ENCODE peak calls at places on chromosomes 11 and 22, in seven cellular contexts. U is Peyer's patch; Y is GM06990; K is heart left ventricle; H is BE2C; X is CD8-positive, alpha-beta memory T cell; M is cardiac muscle cell. A is an unnamed sample. For H3K36me3, the result is how much of the 10 kb centered on the place peaks cover.

GRCh38 chr11:110797453-110797852 is 85.2 kb upstream of the ARHGAP20 start:
- DNase-seq in U (no peak), K (no peak), X (no peak), M (no peak), H (no peak), Y (peak), A (no peak)

GRCh38 chr11:75768112-75768908 is at the start of gene DGAT2:
- DNase-seq in Y (peak), M (peak), X (peak), H (peak), K (peak), U (peak), A (peak)

GRCh38 chr11:60821827-60822599 is 19.9 kb upstream of the CCDC86 start:
- DNase-seq in M (no peak), U (no peak), H (no peak), X (no peak), K (no peak), Y (peak), A (no peak)

GRCh38 chr11:19766810-19767209 is 54.2 kb downstream of the NAV2 start:
- DNase-seq in U (no peak), K (peak), H (no peak), X (no peak), M (no peak), Y (no peak), A (no peak)

GRCh38 chr11:65489061-65489705 is 9.7 kb upstream of the MALAT1 start:
- DNase-seq in M (peak), X (no peak), U (no peak), Y (no peak), K (peak), H (no peak), A (no peak)

GRCh38 chr22:48496987-48497650 is 1330.6 kb downstream of the BRD1 start:
- DNase-seq in Y (no peak), K (no peak), H (no peak), M (no peak), X (no peak), U (no peak), A (no peak)

GRCh38 chr11:37858398-37858797 is 1260.4 kb upstream of the RAG2 start:
- DNase-seq in M (no peak), X (no peak), K (no peak), Y (no peak), U (no peak), H (no peak), A (no peak)

GRCh38 chr22:27318516-27318915 is 483.0 kb downstream of the MN1 start:
- DNase-seq in M (peak), K (no peak), H (no peak), U (no peak), X (no peak), Y (no peak), A (peak)

GRCh38 chr11:21567628-21568290 is 625.1 kb upstream of the ANO5 start:
- DNase-seq in M (no peak), Y (no peak), H (no peak), K (no peak), X (no peak), U (no peak), A (no peak)

GRCh38 chr22:20421507-20421874 is 16.1 kb downstream of the SCARF2 start:
- DNase-seq in U (no peak), X (no peak), H (no peak), K (no peak), M (no peak), Y (no peak), A (no peak)

GRCh38 chr22:29041408-29041807 is 20.2 kb downstream of the C22orf31 start:
- DNase-seq in Y (no peak), X (no peak), K (no peak), M (no peak), H (no peak), U (no peak), A (no peak)

GRCh38 chr11:117443269-117444186 is 115.9 kb downstream of the CEP164 start:
- DNase-seq in K (peak), H (peak), M (peak), U (peak), X (no peak), Y (no peak), A (peak)

GRCh38 chr11:117716652-117717440 is 80.2 kb downstream of the DSCAML1 start:
- DNase-seq in Y (no peak), U (no peak), K (no peak), M (no peak), X (no peak), H (no peak), A (no peak)

GRCh38 chr22:26648011-26648497 is 9.3 kb upstream of the MIAT start:
- DNase-seq in M (no peak), X (peak), U (no peak), Y (no peak), H (peak), K (no peak), A (peak)

GRCh38 chr11:112784323-112785073 is 176.7 kb upstream of the NCAM1 start:
- DNase-seq in X (no peak), U (no peak), Y (no peak), M (peak), H (peak), K (peak), A (no peak)

GRCh38 chr22:23834830-23835772 is 3.7 kb downstream of the DERL3 start:
- DNase-seq in Y (no peak), M (no peak), U (peak), K (peak), X (no peak), H (no peak), A (no peak)

GRCh38 chr11:11389238-11389637 is 36.2 kb upstream of the CSNK2A3 start:
- DNase-seq in M (no peak), H (no peak), K (no peak), U (peak), Y (no peak), X (no peak), A (no peak)

GRCh38 chr11:85939099-85940015 is 84.2 kb downstream of the CCDC83 start:
- DNase-seq in U (no peak), K (no peak), Y (no peak), M (no peak), X (no peak), H (no peak), A (no peak)

GRCh38 chr11:18371279-18371678 is 23.1 kb upstream of the LDHA start:
- DNase-seq in X (no peak), M (peak), H (no peak), K (no peak), Y (no peak), U (no peak), A (no peak)

GRCh38 chr22:24758164-24758799 is 16.2 kb downstream of the PIWIL3 start:
- DNase-seq in Y (no peak), K (peak), M (peak), U (no peak), X (peak), H (peak), A (peak)

GRCh38 chr22:42792909-42793847 is 63.9 kb downstream of the ARFGAP3 start:
- DNase-seq in M (no peak), K (peak), X (no peak), H (no peak), Y (no peak), U (no peak), A (no peak)

GRCh38 chr11:43992834-43993637 is 50.6 kb downstream of the C11orf96 start:
- DNase-seq in X (no peak), U (no peak), M (no peak), K (peak), H (no peak), Y (no peak), A (no peak)

GRCh38 chr11:44728085-44728410 is 1.3 kb downstream of the TSPAN18 start:
- DNase-seq in H (no peak), X (no peak), K (no peak), U (no peak), Y (no peak), M (no peak), A (no peak)

GRCh38 chr11:126604461-126604860 is 249.0 kb downstream of the ST3GAL4 start:
- DNase-seq in X (no peak), U (no peak), H (no peak), M (no peak), Y (no peak), K (no peak), A (no peak)

GRCh38 chr22:49825944-49826602 is 1.6 kb downstream of the BRD1 start:
- DNase-seq in H (no peak), X (peak), U (peak), K (no peak), Y (peak), M (no peak), A (no peak)

GRCh38 chr11:46330887-46331652 is 16.2 kb upstream of the DGKZ start:
- DNase-seq in K (no peak), U (no peak), X (no peak), M (no peak), Y (no peak), H (no peak), A (no peak)

GRCh38 chr11:13462928-13463778 is at the start of gene BTBD10:
- DNase-seq in U (peak), X (peak), K (peak), H (peak), M (peak), Y (peak), A (peak)

GRCh38 chr11:13463779-13464290 is 813 bp upstream of the BTBD10 start:
- DNase-seq in H (no peak), X (no peak), U (no peak), Y (no peak), M (no peak), K (no peak), A (peak)

GRCh38 chr11:13465909-13466371 is 2.9 kb upstream of the BTBD10 start:
- DNase-seq in K (no peak), M (peak), U (no peak), X (no peak), H (peak), Y (no peak), A (peak)

GRCh38 chr11:13462311-13462927 is 603 bp downstream of the BTBD10 start:
- DNase-seq in Y (no peak), H (peak), X (peak), K (peak), U (no peak), M (peak), A (peak)

GRCh38 chr11:13461291-13461690 is 1.7 kb downstream of the BTBD10 start:
- DNase-seq in K (no peak), Y (no peak), H (no peak), M (no peak), X (no peak), U (no peak), A (no peak)
- H3K4me3 ChIP-seq in K (no peak), Y (peak), H (no peak), M (no peak), X (no peak), U (no peak), A (no peak)

GRCh38 chr11:122663764-122664163 is 8.2 kb downstream of the UBASH3B start:
- DNase-seq in Y (no peak), M (no peak), X (no peak), H (no peak), U (no peak), K (no peak), A (no peak)
- H3K36me3 ChIP-seq in Y (under half), M (under half), X (under half), H (under half), U (under half), K (under half), A (under half)

GRCh38 chr22:33035276-33035863 is 22.8 kb downstream of the SYN3 start:
- DNase-seq in M (no peak), U (no peak), H (no peak), K (no peak), X (no peak), Y (no peak), A (no peak)
- H3K4me3 ChIP-seq in M (no peak), U (no peak), H (no peak), K (no peak), X (no peak), Y (no peak), A (no peak)

DNA sequence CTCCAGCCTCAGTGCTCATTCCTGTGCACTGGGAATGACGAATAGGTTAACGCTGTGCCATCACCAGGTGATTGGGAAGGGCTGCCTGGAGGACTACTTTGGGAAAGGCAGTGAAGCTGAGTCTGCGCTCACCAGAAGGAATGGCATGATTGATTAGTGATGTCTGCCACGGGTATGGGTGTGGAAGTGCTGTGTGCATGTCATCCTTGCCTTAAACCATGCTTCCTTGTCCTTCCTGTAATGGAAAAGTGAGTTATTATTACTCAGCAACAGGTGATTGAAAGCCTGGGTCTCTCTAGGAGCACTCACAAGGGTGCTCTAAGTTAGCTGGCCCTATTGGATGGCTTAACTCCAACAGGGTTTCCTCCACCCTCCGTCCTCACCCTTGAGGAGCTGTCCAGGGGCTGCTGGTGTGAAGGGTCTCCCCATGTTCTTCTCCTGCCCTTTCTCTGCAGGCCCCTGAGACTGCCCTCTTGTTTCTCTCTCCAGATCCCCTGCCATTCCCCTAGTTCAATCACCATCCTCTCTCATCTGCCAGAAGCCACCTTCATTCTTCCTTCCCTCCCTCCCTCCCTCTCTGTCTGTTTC is 121.9 kb upstream of the NECTIN1 start:
- DNase-seq in H (no peak), Y (no peak), U (no peak), K (no peak), M (no peak), X (no peak), A (no peak)
- H3K36me3 ChIP-seq in H (under half), Y (under half), U (under half), K (under half), M (under half), X (under half), A (under half)

GRCh38 chr11:70586261-70587094 is 188.1 kb downstream of the CTTN start:
- DNase-seq in M (no peak), H (no peak), Y (no peak), X (no peak), U (no peak), K (no peak), A (no peak)
- H3K4me3 ChIP-seq in M (no peak), H (no peak), Y (no peak), X (no peak), U (no peak), K (no peak), A (no peak)

GRCh38 chr11:67435727-67436458 is 1.6 kb downstream of the PTPRCAP start:
- DNase-seq in M (no peak), K (no peak), X (no peak), U (no peak), H (no peak), Y (no peak), A (no peak)
- H3K36me3 ChIP-seq in M (under half), K (under half), X (under half), U (under half), H (under half), Y (under half), A (half or more)

GRCh38 chr11:108498816-108499408 is 728 bp upstream of the POGLUT3 start:
- DNase-seq in H (no peak), M (no peak), Y (no peak), X (no peak), U (no peak), K (no peak), A (no peak)
- H3K4me3 ChIP-seq in H (peak), M (peak), Y (peak), X (peak), U (peak), K (peak), A (peak)